ENCODE peak calls at places on chromosome 18, in four cellular contexts. N is RWPE1, I is aorta, Y is substantia nigra. Q is an unnamed sample.

GRCh38 chr18:58579561-58580047 is 49.3 kb downstream of the ALPK2 start:
- DNase-seq in N (no peak), I (no peak), Y (no peak), Q (no peak)

GRCh38 chr18:54235871-54236270 is 11.4 kb upstream of the MBD2 start:
- DNase-seq in N (no peak), I (no peak), Y (no peak), Q (no peak)

GRCh38 chr18:58674863-58675472 is 3.7 kb downstream of the MALT1 start:
- DNase-seq in N (no peak), I (no peak), Y (no peak), Q (no peak)

GRCh38 chr18:13264986-13265900 is 46.7 kb downstream of the LDLRAD4 start:
- DNase-seq in N (no peak), I (no peak), Y (no peak), Q (no peak)

GRCh38 chr18:66734451-66734850 is 130.6 kb upstream of the CDH19 start:
- DNase-seq in N (no peak), I (no peak), Y (no peak), Q (no peak)

GRCh38 chr18:54878662-54879058 is 50.4 kb downstream of the RAB27B start:
- DNase-seq in N (no peak), I (no peak), Y (no peak), Q (no peak)

GRCh38 chr18:79645291-79645983 is 34.2 kb upstream of the CTDP1 start:
- DNase-seq in N (no peak), I (no peak), Y (no peak), Q (no peak)

GRCh38 chr18:36187826-36188721 is 777 bp downstream of the MOCOS start:
- DNase-seq in N (peak), I (peak), Y (no peak), Q (no peak)

GRCh38 chr18:43393174-43393573 is 115.9 kb upstream of the SYT4 start:
- DNase-seq in N (no peak), I (no peak), Y (no peak), Q (no peak)

GRCh38 chr18:46559946-46560670 is 96.9 kb downstream of the LOXHD1 start:
- DNase-seq in N (no peak), I (no peak), Y (no peak), Q (no peak)

GRCh38 chr18:31702449-31702848 is 18.1 kb upstream of the B4GALT6 start:
- DNase-seq in N (no peak), I (no peak), Y (no peak), Q (no peak)

GRCh38 chr18:58314284-58314683 is 270.3 kb downstream of the NEDD4L start:
- DNase-seq in N (peak), I (peak), Y (peak), Q (peak)

GRCh38 chr18:73774836-73775509 is 372.7 kb downstream of the FBXO15 start:
- DNase-seq in N (peak), I (no peak), Y (no peak), Q (no peak)

GRCh38 chr18:74731097-74731496 is 133.4 kb downstream of the ZNF407 start:
- DNase-seq in N (peak), I (no peak), Y (no peak), Q (no peak)

DNA sequence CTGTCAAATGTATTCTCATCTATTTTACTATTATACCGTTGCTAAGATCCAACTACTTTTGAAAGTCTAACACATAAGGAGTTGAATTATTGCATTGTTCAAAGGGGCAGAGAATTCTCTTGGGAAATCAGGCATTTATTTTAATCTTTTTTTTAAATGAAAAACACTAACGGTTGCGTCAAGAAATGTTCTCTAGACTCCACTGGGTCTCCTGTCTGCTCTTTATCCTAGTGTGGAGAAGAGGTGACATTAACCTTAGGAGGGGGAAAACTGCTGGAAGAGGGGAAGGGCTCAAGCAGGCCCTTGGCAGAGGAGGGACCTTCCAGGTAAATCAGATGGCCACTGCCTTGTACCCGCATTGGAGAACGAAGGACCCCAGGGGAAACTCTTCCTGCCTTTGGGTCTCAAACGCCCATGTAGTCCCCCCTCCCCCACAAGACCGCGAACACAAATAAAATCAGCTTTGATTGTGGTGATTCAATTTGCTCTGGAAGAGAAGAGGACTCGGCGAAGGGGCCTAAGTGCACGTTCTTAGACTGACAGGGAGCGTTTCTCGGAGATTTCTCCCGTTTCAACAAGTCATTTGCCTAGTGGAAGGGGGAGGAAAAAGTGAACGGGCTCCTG is 1.1 kb upstream of the APCDD1 start:
- DNase-seq in N (no peak), I (no peak), Y (no peak), Q (no peak)
- H3K27ac ChIP-seq in N (no peak), I (peak), Y (peak), Q (peak)

GRCh38 chr18:25234740-25235345 is 117.1 kb downstream of the ZNF521 start:
- DNase-seq in N (no peak), I (no peak), Y (no peak), Q (no peak)
- H3K27ac ChIP-seq in N (no peak), I (no peak), Y (no peak), Q (no peak)

DNA sequence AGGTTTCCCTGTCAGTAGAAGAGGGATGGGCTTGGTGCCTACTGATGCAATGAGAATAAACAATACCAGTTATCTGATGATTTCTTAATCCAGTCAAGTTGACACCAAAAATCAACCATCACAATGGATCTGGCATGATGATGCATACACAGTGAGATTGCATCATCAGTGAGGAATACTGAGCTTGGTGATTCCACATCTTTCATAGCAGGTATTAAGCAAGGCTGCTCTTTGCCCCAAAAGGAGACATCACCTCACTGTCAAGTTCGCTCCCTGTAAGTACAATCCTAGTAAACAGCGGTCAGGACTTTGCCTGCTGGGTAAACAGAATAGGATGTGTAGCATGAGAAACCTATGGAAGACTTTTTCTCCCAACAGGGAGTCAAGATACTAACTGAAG is 282.7 kb upstream of the CDH2 start:
- DNase-seq in N (no peak), I (no peak), Y (no peak), Q (no peak)
- H3K27ac ChIP-seq in N (no peak), I (no peak), Y (no peak), Q (no peak)

DNA sequence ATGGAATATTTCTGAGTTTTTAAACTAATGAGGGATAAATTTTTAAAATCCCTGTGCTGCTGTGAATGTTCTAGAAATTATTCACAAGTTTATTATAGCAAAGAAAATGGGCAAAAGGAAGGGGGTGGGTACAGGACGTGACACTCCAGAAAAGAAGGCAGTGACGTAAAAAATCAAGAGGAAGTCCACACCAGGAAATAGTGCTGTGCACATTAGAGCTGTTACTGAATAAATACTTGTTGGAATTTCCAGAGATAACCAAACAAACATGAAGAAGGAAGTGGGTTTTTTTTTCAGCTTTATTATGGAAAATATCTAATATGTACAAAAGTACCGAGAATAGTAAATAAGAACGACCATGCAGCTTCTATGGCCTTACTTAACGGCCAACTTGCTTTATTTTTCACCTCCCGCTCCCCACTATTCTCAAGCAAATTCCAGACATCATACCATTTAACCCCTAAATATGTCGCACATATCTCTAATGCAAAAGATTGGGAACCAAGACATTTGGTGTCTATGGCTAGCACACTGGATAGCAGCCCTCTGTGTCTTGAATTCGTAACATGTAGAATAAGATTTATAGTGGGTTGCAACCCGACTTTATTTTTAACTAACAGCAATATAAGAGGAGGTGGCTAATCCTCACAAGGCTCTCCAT is 639 bp upstream of the NDUFV2 start:
- DNase-seq in N (peak), I (no peak), Y (no peak), Q (no peak)
- H3K27ac ChIP-seq in N (peak), I (peak), Y (peak), Q (peak)

DNA sequence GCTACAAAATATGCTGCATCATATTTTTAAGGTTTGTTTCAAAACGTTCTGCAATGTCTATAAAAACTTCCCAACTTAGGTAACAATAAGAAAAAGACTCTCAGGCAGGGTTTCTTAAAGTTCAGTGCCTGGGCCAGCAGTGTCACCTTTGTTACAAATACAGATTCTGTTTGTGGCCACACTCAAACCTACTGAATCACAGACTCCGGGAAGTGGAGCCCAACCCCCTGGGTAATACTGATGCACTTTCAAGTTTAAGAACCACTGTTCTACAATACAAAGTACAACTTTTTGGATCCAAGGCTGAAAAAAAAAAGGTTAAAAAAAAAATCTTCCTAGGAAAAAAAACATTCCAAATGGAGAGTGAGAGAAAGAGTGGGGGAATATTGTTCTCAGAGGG is 476.8 kb downstream of the TXNL1 start:
- DNase-seq in N (no peak), I (no peak), Y (no peak), Q (no peak)
- H3K27ac ChIP-seq in N (no peak), I (no peak), Y (no peak), Q (no peak)

DNA sequence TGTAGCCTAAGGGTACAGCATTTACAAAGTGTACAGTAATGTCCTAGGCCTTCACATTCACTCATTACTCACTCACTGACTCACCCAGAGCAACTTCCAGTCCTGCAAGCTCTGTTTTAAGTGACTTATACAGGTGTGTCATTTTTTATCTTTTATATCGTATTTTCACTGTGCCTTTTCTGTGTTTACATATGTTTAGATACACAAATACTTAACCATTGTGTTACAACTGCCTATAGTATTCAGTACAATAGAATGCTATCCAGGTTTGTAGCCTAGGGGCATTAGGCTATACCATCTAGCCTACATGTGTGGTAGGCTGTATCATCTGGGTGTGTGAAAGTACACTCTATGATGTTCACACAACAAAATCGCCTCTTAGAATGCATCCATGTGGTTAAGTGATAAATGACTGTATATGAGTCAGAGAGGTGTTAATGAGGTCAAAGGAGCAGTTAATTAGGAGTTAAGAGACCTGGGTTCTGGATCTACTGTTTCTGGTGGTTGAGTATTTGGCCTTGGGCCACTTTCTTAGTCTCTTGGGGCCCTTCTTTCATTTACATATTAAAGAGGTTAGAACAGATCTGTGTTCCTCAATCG is 149.1 kb downstream of the GREB1L start:
- DNase-seq in N (peak), I (no peak), Y (no peak), Q (no peak)
- H3K27ac ChIP-seq in N (no peak), I (no peak), Y (no peak), Q (no peak)

GRCh38 chr18:34492652-34493051 is 217.4 kb upstream of the DTNA start:
- DNase-seq in N (no peak), I (no peak), Y (no peak), Q (no peak)
- H3K27ac ChIP-seq in N (no peak), I (no peak), Y (no peak), Q (no peak)

DNA sequence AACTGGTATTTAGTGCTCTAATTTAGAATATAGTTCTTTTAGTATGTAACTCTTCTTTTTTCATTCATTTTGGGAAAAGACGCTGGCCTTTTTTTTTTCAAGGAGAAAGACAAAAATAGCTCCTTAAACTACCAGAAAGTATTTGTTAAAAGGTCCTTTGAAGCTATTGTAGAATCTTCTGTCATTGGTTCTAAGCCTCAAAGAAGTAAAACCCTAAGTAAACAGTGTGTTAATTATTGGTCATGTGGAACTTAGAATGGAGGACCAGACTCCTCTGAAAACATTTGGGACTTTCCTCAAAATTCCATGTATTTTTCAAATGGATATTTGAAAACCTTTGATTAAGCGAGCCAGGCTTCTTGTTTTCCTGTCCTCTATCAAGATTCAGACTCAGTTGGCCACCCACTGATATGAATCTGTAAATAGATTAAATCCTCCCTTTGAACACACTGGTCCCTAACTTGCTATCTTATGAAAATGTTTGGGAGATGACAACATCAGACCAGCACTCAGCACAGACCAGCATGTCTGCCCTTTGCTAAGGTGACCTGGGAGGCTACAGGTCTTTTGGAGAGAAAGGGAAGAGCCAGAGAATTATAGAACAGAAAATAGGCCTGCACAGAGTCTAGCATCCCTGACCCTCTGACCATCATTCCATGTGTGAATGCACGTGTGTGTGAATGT is 120.3 kb upstream of the GATA6 start:
- DNase-seq in N (no peak), I (no peak), Y (no peak), Q (no peak)
- H3K27ac ChIP-seq in N (no peak), I (no peak), Y (no peak), Q (no peak)

GRCh38 chr18:48815581-48816324 is 135.0 kb downstream of the SMAD7 start:
- DNase-seq in N (no peak), I (peak), Y (no peak), Q (no peak)
- H3K27ac ChIP-seq in N (no peak), I (peak), Y (no peak), Q (no peak)

DNA sequence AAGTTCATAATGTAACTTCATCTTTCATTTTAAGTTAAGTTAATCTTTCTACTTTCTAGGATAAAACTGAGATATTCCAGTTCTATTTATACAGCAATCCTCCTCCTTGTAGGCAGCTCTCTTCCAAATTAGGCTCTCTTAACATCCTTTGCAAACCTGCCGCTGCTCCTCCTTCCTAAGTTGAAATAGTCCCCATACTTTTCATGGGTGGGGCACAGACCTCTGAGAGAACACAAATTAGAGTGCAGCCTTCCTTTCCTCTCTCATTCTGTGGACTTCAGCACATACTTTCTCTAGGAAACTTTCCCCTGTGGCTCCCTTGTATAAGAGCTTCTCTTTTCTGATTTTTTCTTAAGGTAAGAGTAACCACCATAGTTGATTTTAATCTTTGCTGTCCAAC is 28.3 kb downstream of the TWSG1 start:
- DNase-seq in N (peak), I (no peak), Y (no peak), Q (no peak)
- H3K27ac ChIP-seq in N (no peak), I (peak), Y (no peak), Q (no peak)